ENCODE peak calls at places on chromosomes 11 and 22, in ten cellular contexts. F is brain microvascular endothelial cell; Q is stomach; C is endothelial cell; P is epithelial cell of esophagus; T is HTR-8/SVneo; B is GM23248; R is stimulated activated CD4-positive, alpha-beta T cell treated with anti-CD3 and anti-CD28 coated beads, Interleukin-12 subunit alpha, Interleukin-12 subunit beta, amount 100 ng/mL, for 24 hours; U is MM.1S; H is T follicular helper cell. O is an unnamed sample.
A peak's percentile ranks its signal among the peaks of the same experiment; 100 is the strongest.

GRCh38 chr11:35364101-35364780 is 55.1 kb downstream of the SLC1A2 start:
- DNase-seq in C (no peak), P (peak; percentile 78), H (no peak), T (peak; percentile 59), R (no peak), U (no peak), B (peak; percentile 97), Q (peak; percentile 69), F (peak; percentile 80), O (no peak)

GRCh38 chr11:69178819-69179482 is 23.2 kb downstream of the SMIM38 start:
- DNase-seq in T (no peak), H (no peak), R (no peak), F (no peak), Q (peak; percentile 50), C (no peak), U (no peak), P (no peak), B (no peak), O (no peak)

GRCh38 chr11:3914807-3915206 is 59.3 kb downstream of the STIM1 start:
- DNase-seq in P (peak; percentile 33), U (no peak), Q (no peak), B (peak; percentile 31), R (no peak), F (no peak), C (no peak), H (no peak), T (no peak), O (no peak)

GRCh38 chr22:49019737-49020136 is 807.9 kb downstream of the BRD1 start:
- DNase-seq in H (no peak), B (no peak), T (no peak), U (no peak), Q (no peak), C (no peak), R (no peak), P (no peak), F (no peak), O (no peak)

GRCh38 chr11:19578871-19579270 is 133.8 kb upstream of the NAV2 start:
- DNase-seq in U (no peak), T (no peak), H (no peak), F (no peak), B (no peak), R (no peak), Q (no peak), P (no peak), C (no peak), O (no peak)

GRCh38 chr22:40509401-40510134 is 127.0 kb downstream of the MRTFA start:
- DNase-seq in U (no peak), C (no peak), P (peak; percentile 83), F (peak; percentile 79), Q (peak; percentile 34), H (no peak), B (peak; percentile 86), R (no peak), T (no peak), O (no peak)

GRCh38 chr11:133082851-133083488 is 449.3 kb downstream of the OPCML start:
- DNase-seq in F (peak; percentile 6), R (peak; percentile 10), H (peak; percentile 25), T (peak; percentile 23), B (peak; percentile 76), P (peak; percentile 29), C (peak; percentile 94), Q (peak; percentile 77), U (peak; percentile 59), O (no peak)

GRCh38 chr11:2393111-2393868 is 7.3 kb upstream of the TSSC4 start:
- DNase-seq in U (no peak), Q (no peak), T (no peak), F (no peak), P (no peak), R (no peak), C (no peak), B (no peak), H (no peak), O (no peak)

GRCh38 chr11:11408436-11409221 is 55.6 kb upstream of the CSNK2A3 start:
- DNase-seq in B (peak; percentile 88), H (no peak), R (no peak), T (no peak), C (no peak), P (no peak), Q (no peak), F (no peak), U (no peak), O (no peak)

GRCh38 chr22:49365191-49365837 is 462.4 kb downstream of the BRD1 start:
- DNase-seq in C (peak; percentile 1), U (no peak), T (no peak), R (no peak), F (no peak), B (no peak), Q (no peak), H (no peak), P (no peak), O (no peak)

GRCh38 chr11:60699282-60699681 is at the start of gene MS4A8:
- DNase-seq in B (no peak), H (no peak), P (no peak), C (no peak), R (no peak), T (no peak), F (no peak), U (no peak), Q (no peak), O (no peak)

GRCh38 chr11:96741068-96741467 is 351.3 kb downstream of the JRKL start:
- DNase-seq in F (no peak), R (no peak), H (no peak), P (no peak), U (no peak), C (no peak), B (peak; percentile 61), Q (no peak), T (no peak), O (no peak)

GRCh38 chr22:28899199-28899853 is 16.0 kb downstream of the ZNRF3 start:
- DNase-seq in U (no peak), C (no peak), Q (no peak), T (no peak), P (peak; percentile 72), B (no peak), R (no peak), F (no peak), H (no peak), O (peak; percentile 9)

GRCh38 chr11:28743101-28743550 is 634.9 kb downstream of the METTL15 start:
- DNase-seq in F (no peak), Q (no peak), P (peak; percentile 48), B (no peak), R (no peak), H (no peak), T (no peak), C (no peak), U (no peak), O (no peak)

GRCh38 chr11:111309516-111309915 is 11.2 kb downstream of the POU2AF3 start:
- DNase-seq in F (no peak), T (no peak), P (no peak), U (no peak), C (no peak), H (no peak), B (no peak), R (no peak), Q (no peak), O (no peak)

GRCh38 chr11:77151804-77152513 is 23.9 kb downstream of the MYO7A start:
- DNase-seq in P (no peak), Q (no peak), R (no peak), T (no peak), F (no peak), B (no peak), H (no peak), U (no peak), C (no peak), O (peak; percentile 20)

GRCh38 chr22:46083383-46084350 is 66.7 kb upstream of the PPARA start:
- DNase-seq in C (no peak), T (no peak), H (no peak), Q (peak; percentile 26), R (no peak), B (peak; percentile 61), F (no peak), U (no peak), P (no peak), O (no peak)

GRCh38 chr11:49995559-49995958 is 13.2 kb upstream of the OR4C12 start:
- DNase-seq in P (peak; percentile 69), F (peak; percentile 35), B (peak; percentile 86), Q (no peak), H (no peak), R (no peak), C (peak; percentile 13), U (peak; percentile 69), T (no peak), O (no peak)

O was measured in effector CD4-positive, alpha-beta T cell.